ENCODE peak calls at places on chromosome 3, in nine cellular contexts. N, X, O, H, K, I, T, M and P are unnamed samples.

GRCh38 chr3:71498053-71498452 is 85.5 kb downstream of the FOXP1 start:
- DNase-seq in N (no peak), X (peak; percentile 22), O (no peak), H (no peak), K (no peak), I (no peak), T (no peak), M (no peak), P (no peak)

GRCh38 chr3:49470714-49471420 is 800 bp downstream of the DAG1 start:
- DNase-seq in N (no peak), X (no peak), O (no peak), H (no peak), K (no peak), I (no peak), T (no peak), M (no peak), P (no peak)

GRCh38 chr3:43872301-43872700 is 181.6 kb downstream of the ABHD5 start:
- DNase-seq in N (no peak), X (no peak), O (no peak), H (no peak), K (no peak), I (no peak), T (no peak), M (no peak), P (peak; percentile 73)

GRCh38 chr3:5019411-5020261 is 40.4 kb downstream of the BHLHE40 start:
- DNase-seq in N (peak; percentile 66), X (no peak), O (no peak), H (no peak), K (no peak), I (no peak), T (no peak), M (no peak), P (no peak)

GRCh38 chr3:115891237-115891636 is 267.9 kb downstream of the GAP43 start:
- DNase-seq in N (no peak), X (no peak), O (no peak), H (no peak), K (no peak), I (no peak), T (no peak), M (no peak), P (no peak)

GRCh38 chr3:42118762-42119361 is 27.7 kb downstream of the TRAK1 start:
- DNase-seq in N (peak; percentile 67), X (peak; percentile 78), O (no peak), H (peak; percentile 58), K (no peak), I (no peak), T (peak; percentile 53), M (peak; percentile 44), P (no peak)

GRCh38 chr3:10962481-10963036 is 30.0 kb upstream of the SLC6A1 start:
- DNase-seq in N (peak; percentile 3), X (no peak), O (no peak), H (no peak), K (no peak), I (no peak), T (no peak), M (no peak), P (no peak)

GRCh38 chr3:118055381-118055780 is 979.3 kb downstream of the IGSF11 start:
- DNase-seq in N (no peak), X (no peak), O (no peak), H (no peak), K (no peak), I (no peak), T (no peak), M (no peak), P (no peak)